ENCODE peak calls at places on chromosome 7, in ten cellular contexts. P is SW 1271; N is left ventricle myocardium superior; F is NCI-H1092; Y is AML-193; M is T-helper 17 cell; L is activated CD4-positive, CD25-positive, alpha-beta regulatory T cell treated with anti-CD3 and anti-CD28 coated beads, Interleukin-2, amount 50 U/mL, for 16 hours; S is CD4-positive, alpha-beta T cell; T is activated effector memory CD4-positive, alpha-beta T cell treated with Interleukin-2 at 50 U/mL for 16 hours; D is HFFc6. C is an unnamed sample.

GRCh38 chr7:115748123-115748738 is 282.3 kb downstream of the TFEC start:
- DNase-seq in P (peak; percentile 33), N (no peak), F (peak; percentile 23), Y (no peak), M (no peak), L (no peak), S (no peak), T (no peak), D (peak; percentile 13), C (no peak)

GRCh38 chr7:8515786-8516185 is 82.4 kb downstream of the NXPH1 start:
- DNase-seq in P (no peak), N (no peak), F (no peak), Y (no peak), M (no peak), L (no peak), S (no peak), T (no peak), D (no peak), C (no peak)

GRCh38 chr7:50069613-50070012 is 23.4 kb downstream of the ZPBP start:
- DNase-seq in P (no peak), N (peak; percentile 47), F (no peak), Y (no peak), M (no peak), L (no peak), S (no peak), T (peak; percentile 11), D (no peak), C (no peak)

GRCh38 chr7:66269978-66270377 is 64.8 kb downstream of the TPST1 start:
- DNase-seq in P (no peak), N (no peak), F (no peak), Y (no peak), M (no peak), L (no peak), S (no peak), T (no peak), D (no peak), C (no peak)

GRCh38 chr7:138625084-138625848 is 75.9 kb downstream of the SVOPL start:
- DNase-seq in P (no peak), N (no peak), F (no peak), Y (peak; percentile 3), M (no peak), L (no peak), S (no peak), T (no peak), D (no peak), C (no peak)

GRCh38 chr7:7862393-7862792 is 106.2 kb upstream of the GLCCI1 start:
- DNase-seq in P (no peak), N (no peak), F (no peak), Y (no peak), M (no peak), L (no peak), S (no peak), T (no peak), D (no peak), C (no peak)

GRCh38 chr7:100604976-100605911 is 3.1 kb downstream of the PCOLCE start:
- DNase-seq in P (no peak), N (peak; percentile 77), F (no peak), Y (peak; percentile 18), M (peak; percentile 39), L (no peak), S (no peak), T (peak; percentile 27), D (no peak), C (peak; percentile 60)

GRCh38 chr7:85750454-85750949 is 563.6 kb upstream of the SEMA3D start:
- DNase-seq in P (peak; percentile 38), N (no peak), F (peak; percentile 30), Y (peak; percentile 44), M (no peak), L (no peak), S (no peak), T (no peak), D (peak; percentile 32), C (no peak)

GRCh38 chr7:66036788-66037187 is 38.8 kb upstream of the ASL start:
- DNase-seq in P (no peak), N (no peak), F (no peak), Y (no peak), M (no peak), L (no peak), S (no peak), T (no peak), D (no peak), C (no peak)

GRCh38 chr7:74612015-74612829 is 45.3 kb upstream of the GTF2I start:
- DNase-seq in P (no peak), N (no peak), F (no peak), Y (no peak), M (no peak), L (no peak), S (no peak), T (no peak), D (no peak), C (no peak)

GRCh38 chr7:136015638-136016037 is 38.5 kb upstream of the MTPN start:
- DNase-seq in P (no peak), N (no peak), F (no peak), Y (no peak), M (no peak), L (no peak), S (no peak), T (no peak), D (no peak), C (no peak)

GRCh38 chr7:51268859-51269258 is 47.8 kb downstream of the COBL start:
- DNase-seq in P (no peak), N (no peak), F (peak; percentile 12), Y (no peak), M (no peak), L (no peak), S (no peak), T (no peak), D (no peak), C (no peak)

GRCh38 chr7:148623586-148624282 is 33.2 kb downstream of the C7orf33 start:
- DNase-seq in P (no peak), N (no peak), F (no peak), Y (no peak), M (no peak), L (no peak), S (no peak), T (no peak), D (peak; percentile 30), C (no peak)

GRCh38 chr7:47088329-47089067 is 493.4 kb downstream of the TNS3 start:
- DNase-seq in P (peak; percentile 38), N (peak; percentile 75), F (peak; percentile 28), Y (peak; percentile 6), M (no peak), L (no peak), S (no peak), T (no peak), D (peak; percentile 30), C (peak; percentile 49)

GRCh38 chr7:158655931-158656441 is 48.6 kb downstream of the NCAPG2 start:
- DNase-seq in P (no peak), N (no peak), F (no peak), Y (no peak), M (no peak), L (peak; percentile 47), S (no peak), T (no peak), D (no peak), C (no peak)

GRCh38 chr7:27723086-27723485 is 16.9 kb upstream of the TAX1BP1 start:
- DNase-seq in P (peak; percentile 50), N (peak; percentile 42), F (no peak), Y (no peak), M (no peak), L (no peak), S (no peak), T (no peak), D (no peak), C (no peak)

GRCh38 chr7:27329917-27330316 is 87.3 kb downstream of the EVX1 start:
- DNase-seq in P (peak; percentile 6), N (no peak), F (no peak), Y (no peak), M (no peak), L (no peak), S (no peak), T (no peak), D (no peak), C (no peak)

GRCh38 chr7:13945670-13946069 is 43.8 kb downstream of the ETV1 start:
- DNase-seq in P (no peak), N (no peak), F (peak; percentile 6), Y (no peak), M (no peak), L (no peak), S (no peak), T (no peak), D (no peak), C (no peak)

GRCh38 chr7:3282457-3282856 is 18.6 kb upstream of the SDK1 start:
- DNase-seq in P (no peak), N (peak; percentile 40), F (no peak), Y (no peak), M (no peak), L (no peak), S (no peak), T (no peak), D (no peak), C (no peak)

GRCh38 chr7:47844311-47844710 is 104.0 kb downstream of the PKD1L1 start:
- DNase-seq in P (no peak), N (no peak), F (no peak), Y (no peak), M (no peak), L (no peak), S (no peak), T (no peak), D (no peak), C (no peak)

GRCh38 chr7:103966593-103967277 is 22.7 kb downstream of the RELN start:
- DNase-seq in P (no peak), N (no peak), F (no peak), Y (no peak), M (no peak), L (no peak), S (no peak), T (no peak), D (no peak), C (no peak)

GRCh38 chr7:15046851-15047250 is 144.3 kb upstream of the DGKB start:
- DNase-seq in P (no peak), N (no peak), F (no peak), Y (no peak), M (no peak), L (no peak), S (no peak), T (no peak), D (no peak), C (no peak)

GRCh38 chr7:150806863-150807262 is 6.3 kb downstream of the TMEM176A start:
- DNase-seq in P (no peak), N (no peak), F (no peak), Y (no peak), M (no peak), L (no peak), S (no peak), T (no peak), D (no peak), C (no peak)

GRCh38 chr7:51236470-51237127 is 80.0 kb downstream of the COBL start:
- DNase-seq in P (no peak), N (no peak), F (no peak), Y (no peak), M (no peak), L (no peak), S (no peak), T (no peak), D (no peak), C (no peak)

GRCh38 chr7:118586248-118586647 is 361.7 kb downstream of the ANKRD7 start:
- DNase-seq in P (no peak), N (no peak), F (no peak), Y (no peak), M (no peak), L (no peak), S (no peak), T (no peak), D (no peak), C (no peak)

GRCh38 chr7:452230-452751 is 67.4 kb downstream of the PDGFA start:
- DNase-seq in P (no peak), N (peak; percentile 49), F (no peak), Y (no peak), M (no peak), L (no peak), S (no peak), T (no peak), D (no peak), C (no peak)

GRCh38 chr7:15459018-15459621 is 102.7 kb downstream of the AGMO start:
- DNase-seq in P (no peak), N (no peak), F (peak; percentile 26), Y (no peak), M (no peak), L (no peak), S (no peak), T (no peak), D (no peak), C (no peak)

GRCh38 chr7:74254858-74255379 is 720 bp upstream of the RFC2 start:
- DNase-seq in P (no peak), N (no peak), F (no peak), Y (no peak), M (no peak), L (no peak), S (no peak), T (no peak), D (no peak), C (no peak)